ENCODE peak calls at places on chromosomes 5 and 9, in eight cellular contexts. U is mesenchymal stem cell; L is NCI-H187 treated with DMSO at 0.1 percent for 48 hours; S is HCEC 1CT; G is NCI-H1092; Y is activated T-helper 1 cell treated with anti-CD3 and anti-CD28 coated beads, Interleukin-12 subunit alpha, Interleukin-12 subunit beta, Interleukin-2, Interleukin-4 antibody, amounts not matched to agents 30 ng/mL and 10 ng/mL and 1 ng/mL, durations not matched to agents 14 hours and 24 hours and 36 hours; O is body of pancreas; T is activated CD4-positive, CD25-positive, alpha-beta regulatory T cell. I is an unnamed sample.

GRCh38 chr5:116467444-116467843 is 107.2 kb downstream of the SEMA6A start:
- DNase-seq in U (no peak), L (no peak), S (no peak), G (no peak), Y (no peak), O (no peak), T (no peak), I (no peak)

GRCh38 chr9:137764171-137764671 is 113.4 kb upstream of the CACNA1B start:
- DNase-seq in U (no peak), L (no peak), S (no peak), G (no peak), Y (no peak), O (no peak), T (no peak), I (no peak)

GRCh38 chr5:168788107-168788506 is 208.9 kb upstream of the PANK3 start:
- DNase-seq in U (no peak), L (no peak), S (no peak), G (no peak), Y (no peak), O (no peak), T (no peak), I (no peak)

GRCh38 chr9:136668983-136669790 is 6.5 kb downstream of the EGFL7 start:
- DNase-seq in U (no peak), L (no peak), S (no peak), G (no peak), Y (no peak), O (peak; percentile 71), T (no peak), I (no peak)

GRCh38 chr5:169970911-169971436 is 9.3 kb downstream of the INSYN2B start:
- DNase-seq in U (peak; percentile 90), L (no peak), S (peak; percentile 94), G (no peak), Y (no peak), O (no peak), T (no peak), I (no peak)

GRCh38 chr5:14071433-14071832 is 71.7 kb upstream of the TRIO start:
- DNase-seq in U (no peak), L (no peak), S (no peak), G (no peak), Y (no peak), O (no peak), T (no peak), I (no peak)

GRCh38 chr5:56052735-56053134 is 58.0 kb upstream of the IL6ST start:
- DNase-seq in U (no peak), L (no peak), S (peak; percentile 29), G (no peak), Y (no peak), O (no peak), T (no peak), I (no peak)

GRCh38 chr9:123695391-123695790 is 234.5 kb downstream of the DENND1A start:
- DNase-seq in U (no peak), L (no peak), S (no peak), G (no peak), Y (no peak), O (no peak), T (no peak), I (no peak)

GRCh38 chr9:129416831-129417604 is 203.9 kb downstream of the C9orf50 start:
- DNase-seq in U (no peak), L (no peak), S (no peak), G (no peak), Y (no peak), O (no peak), T (no peak), I (no peak)

GRCh38 chr5:16773990-16774389 is 157.2 kb upstream of the RETREG1 start:
- DNase-seq in U (peak; percentile 74), L (no peak), S (no peak), G (no peak), Y (no peak), O (peak; percentile 76), T (no peak), I (no peak)

GRCh38 chr9:129695870-129696269 is 30.4 kb downstream of the PRRX2 start:
- DNase-seq in U (no peak), L (no peak), S (no peak), G (no peak), Y (no peak), O (no peak), T (no peak), I (no peak)

GRCh38 chr9:135551031-135551430 is 5.1 kb downstream of the OBP2A start:
- DNase-seq in U (no peak), L (no peak), S (no peak), G (no peak), Y (no peak), O (no peak), T (no peak), I (no peak)

GRCh38 chr5:138717399-138717798 is 35.8 kb upstream of the CTNNA1 start:
- DNase-seq in U (no peak), L (no peak), S (no peak), G (no peak), Y (no peak), O (no peak), T (no peak), I (no peak)

GRCh38 chr9:108269421-108269820 is 586.4 kb downstream of the ACTL7B start:
- DNase-seq in U (no peak), L (no peak), S (no peak), G (no peak), Y (no peak), O (no peak), T (no peak), I (no peak)

GRCh38 chr9:69476016-69476415 is 151.0 kb downstream of the ENTREP1 start:
- DNase-seq in U (no peak), L (no peak), S (no peak), G (no peak), Y (peak; percentile 28), O (no peak), T (no peak), I (no peak)

GRCh38 chr5:177314376-177315342 is 3.0 kb upstream of the MXD3 start:
- DNase-seq in U (no peak), L (no peak), S (no peak), G (no peak), Y (no peak), O (peak; percentile 11), T (no peak), I (no peak)

GRCh38 chr5:31192442-31192841 is 1.0 kb upstream of the CDH6 start:
- DNase-seq in U (no peak), L (no peak), S (no peak), G (no peak), Y (no peak), O (no peak), T (no peak), I (no peak)

GRCh38 chr5:141439411-141440141 is 9.3 kb downstream of the PCDHGA12 start:
- DNase-seq in U (no peak), L (no peak), S (no peak), G (no peak), Y (no peak), O (no peak), T (no peak), I (no peak)